ENCODE peak calls at places on chromosomes 1 and 21, in nine cellular contexts. One of them, this sample, is unnamed.

GRCh38 chr1:204828352-204828850 is 42.3 kb upstream of the NFASC start:
- DNase-seq in IMR-90: no peak
- DNase-seq in AG10803: peak
- DNase-seq in Calu3: peak
- DNase-seq in fibroblast of pulmonary artery: peak
- DNase-seq in T-helper 1 cell: peak
- DNase-seq in iPS-NIHi11: peak
- DNase-seq in NCI-H510A: peak
- DNase-seq in SK-N-SH: peak
- DNase-seq in this sample: no peak

GRCh38 chr21:45788635-45789506 is 145.3 kb downstream of the PCBP3 start:
- DNase-seq in IMR-90: peak
- DNase-seq in T-helper 1 cell: no peak
- DNase-seq in AG10803: no peak
- DNase-seq in fibroblast of pulmonary artery: no peak
- DNase-seq in iPS-NIHi11: no peak
- DNase-seq in NCI-H510A: no peak
- DNase-seq in SK-N-SH: no peak
- DNase-seq in Calu3: no peak
- DNase-seq in this sample: no peak

GRCh38 chr1:16199700-16200099 is 12.8 kb downstream of the ARHGEF19 start:
- DNase-seq in Calu3: no peak
- DNase-seq in AG10803: no peak
- DNase-seq in IMR-90: no peak
- DNase-seq in SK-N-SH: no peak
- DNase-seq in fibroblast of pulmonary artery: no peak
- DNase-seq in iPS-NIHi11: no peak
- DNase-seq in T-helper 1 cell: no peak
- DNase-seq in NCI-H510A: no peak
- DNase-seq in this sample: no peak

GRCh38 chr1:71339238-71339637 is 258.4 kb upstream of the ZRANB2 start:
- DNase-seq in IMR-90: no peak
- DNase-seq in T-helper 1 cell: no peak
- DNase-seq in Calu3: no peak
- DNase-seq in iPS-NIHi11: no peak
- DNase-seq in AG10803: no peak
- DNase-seq in fibroblast of pulmonary artery: no peak
- DNase-seq in NCI-H510A: no peak
- DNase-seq in SK-N-SH: no peak
- DNase-seq in this sample: no peak

GRCh38 chr1:35808376-35809155 is 750 bp downstream of the AGO4 start:
- DNase-seq in iPS-NIHi11: peak
- DNase-seq in Calu3: peak
- DNase-seq in T-helper 1 cell: no peak
- DNase-seq in IMR-90: no peak
- DNase-seq in AG10803: peak
- DNase-seq in SK-N-SH: peak
- DNase-seq in NCI-H510A: peak
- DNase-seq in fibroblast of pulmonary artery: no peak
- DNase-seq in this sample: peak

GRCh38 chr1:86062458-86062857 is 94.1 kb downstream of the COL24A1 start:
- DNase-seq in NCI-H510A: no peak
- DNase-seq in iPS-NIHi11: no peak
- DNase-seq in T-helper 1 cell: no peak
- DNase-seq in fibroblast of pulmonary artery: no peak
- DNase-seq in AG10803: peak
- DNase-seq in IMR-90: peak
- DNase-seq in Calu3: no peak
- DNase-seq in SK-N-SH: no peak
- DNase-seq in this sample: no peak

GRCh38 chr1:116739371-116740007 is 14.7 kb upstream of the CD2 start:
- DNase-seq in iPS-NIHi11: no peak
- DNase-seq in IMR-90: no peak
- DNase-seq in SK-N-SH: no peak
- DNase-seq in fibroblast of pulmonary artery: no peak
- DNase-seq in Calu3: no peak
- DNase-seq in NCI-H510A: no peak
- DNase-seq in AG10803: no peak
- DNase-seq in T-helper 1 cell: no peak
- DNase-seq in this sample: no peak

GRCh38 chr1:231165371-231165770 is 3.5 kb downstream of the TRIM67 start:
- DNase-seq in AG10803: peak
- DNase-seq in fibroblast of pulmonary artery: peak
- DNase-seq in NCI-H510A: no peak
- DNase-seq in iPS-NIHi11: no peak
- DNase-seq in SK-N-SH: no peak
- DNase-seq in IMR-90: peak
- DNase-seq in T-helper 1 cell: no peak
- DNase-seq in Calu3: no peak
- DNase-seq in this sample: no peak

GRCh38 chr1:165840419-165840818 is 13.0 kb downstream of the UCK2 start:
- DNase-seq in NCI-H510A: no peak
- DNase-seq in iPS-NIHi11: no peak
- DNase-seq in IMR-90: no peak
- DNase-seq in Calu3: no peak
- DNase-seq in fibroblast of pulmonary artery: no peak
- DNase-seq in T-helper 1 cell: no peak
- DNase-seq in AG10803: no peak
- DNase-seq in SK-N-SH: no peak
- DNase-seq in this sample: no peak

GRCh38 chr1:117886101-117886795 is 43.2 kb downstream of the GDAP2 start:
- DNase-seq in AG10803: peak
- DNase-seq in Calu3: no peak
- DNase-seq in NCI-H510A: no peak
- DNase-seq in fibroblast of pulmonary artery: peak
- DNase-seq in T-helper 1 cell: no peak
- DNase-seq in iPS-NIHi11: no peak
- DNase-seq in IMR-90: peak
- DNase-seq in SK-N-SH: no peak
- DNase-seq in this sample: no peak

GRCh38 chr1:44791364-44791801 is 3.4 kb upstream of the BEST4 start:
- DNase-seq in AG10803: no peak
- DNase-seq in IMR-90: no peak
- DNase-seq in T-helper 1 cell: no peak
- DNase-seq in iPS-NIHi11: no peak
- DNase-seq in fibroblast of pulmonary artery: no peak
- DNase-seq in SK-N-SH: no peak
- DNase-seq in Calu3: no peak
- DNase-seq in NCI-H510A: no peak
- DNase-seq in this sample: peak

GRCh38 chr1:115317101-115318012 is 20.7 kb downstream of the NGF start:
- DNase-seq in AG10803: peak
- DNase-seq in NCI-H510A: peak
- DNase-seq in fibroblast of pulmonary artery: peak
- DNase-seq in IMR-90: peak
- DNase-seq in T-helper 1 cell: no peak
- DNase-seq in SK-N-SH: peak
- DNase-seq in Calu3: peak
- DNase-seq in iPS-NIHi11: no peak
- DNase-seq in this sample: peak

GRCh38 chr21:33850985-33851384 is 64.6 kb downstream of the ATP5PO start:
- DNase-seq in Calu3: no peak
- DNase-seq in fibroblast of pulmonary artery: no peak
- DNase-seq in NCI-H510A: no peak
- DNase-seq in iPS-NIHi11: no peak
- DNase-seq in T-helper 1 cell: no peak
- DNase-seq in IMR-90: no peak
- DNase-seq in AG10803: no peak
- DNase-seq in SK-N-SH: no peak
- DNase-seq in this sample: no peak

GRCh38 chr1:187051618-187052232 is 223.0 kb downstream of the PLA2G4A start:
- DNase-seq in fibroblast of pulmonary artery: peak
- DNase-seq in iPS-NIHi11: peak
- DNase-seq in IMR-90: peak
- DNase-seq in AG10803: peak
- DNase-seq in SK-N-SH: peak
- DNase-seq in Calu3: peak
- DNase-seq in NCI-H510A: no peak
- DNase-seq in T-helper 1 cell: no peak
- DNase-seq in this sample: peak

GRCh38 chr1:5981009-5981380 is 11.2 kb downstream of the NPHP4 start:
- DNase-seq in SK-N-SH: no peak
- DNase-seq in NCI-H510A: no peak
- DNase-seq in iPS-NIHi11: no peak
- DNase-seq in Calu3: no peak
- DNase-seq in fibroblast of pulmonary artery: no peak
- DNase-seq in T-helper 1 cell: no peak
- DNase-seq in AG10803: no peak
- DNase-seq in IMR-90: no peak
- DNase-seq in this sample: no peak

GRCh38 chr1:75316230-75316629 is 182.0 kb downstream of the LHX8 start:
- DNase-seq in AG10803: no peak
- DNase-seq in iPS-NIHi11: no peak
- DNase-seq in NCI-H510A: no peak
- DNase-seq in IMR-90: no peak
- DNase-seq in fibroblast of pulmonary artery: no peak
- DNase-seq in Calu3: no peak
- DNase-seq in T-helper 1 cell: no peak
- DNase-seq in SK-N-SH: no peak
- DNase-seq in this sample: no peak

GRCh38 chr1:154463512-154463990 is 38.5 kb upstream of the TDRD10 start:
- DNase-seq in SK-N-SH: no peak
- DNase-seq in NCI-H510A: no peak
- DNase-seq in Calu3: no peak
- DNase-seq in IMR-90: no peak
- DNase-seq in T-helper 1 cell: peak
- DNase-seq in AG10803: peak
- DNase-seq in iPS-NIHi11: no peak
- DNase-seq in fibroblast of pulmonary artery: no peak
- DNase-seq in this sample: no peak